ENCODE peak calls at places on chromosomes 13 and 19, in ten cellular contexts. E is stomach, R is GM23338, V is AG10803, G is spleen, N is transverse colon, S is fibroblast of lung, Z is AG04449, M is thoracic aorta, I is left ventricle myocardium inferior. Q is an unnamed sample.

GRCh38 chr19:2055871-2056809 is 5.1 kb upstream of the MKNK2 start:
- DNase-seq in I (peak; percentile 71), N (peak; percentile 74), V (peak; percentile 92), Z (no peak), E (no peak), M (no peak), G (peak; percentile 86), S (peak; percentile 87), R (peak; percentile 50), Q (peak; percentile 67)

GRCh38 chr13:44273991-44274810 is 99.4 kb upstream of the SERP2 start:
- DNase-seq in G (peak; percentile 79), E (no peak), V (peak; percentile 55), Z (no peak), M (no peak), S (peak; percentile 94), N (no peak), I (no peak), R (no peak), Q (peak; percentile 71)

GRCh38 chr19:17320435-17320834 is 11.1 kb downstream of the DDA1 start:
- DNase-seq in N (no peak), R (no peak), S (no peak), G (no peak), I (no peak), Z (no peak), E (no peak), V (no peak), M (no peak), Q (no peak)

GRCh38 chr19:1206733-1207301 is 1.2 kb downstream of the STK11 start:
- DNase-seq in E (no peak), G (peak; percentile 90), R (no peak), M (no peak), V (no peak), I (no peak), S (no peak), Z (no peak), N (peak; percentile 41), Q (no peak)

GRCh38 chr13:26412961-26413716 is 144.3 kb upstream of the WASF3 start:
- DNase-seq in N (no peak), G (no peak), R (no peak), E (no peak), Z (no peak), M (no peak), I (no peak), S (no peak), V (no peak), Q (no peak)

GRCh38 chr19:58581227-58582141 is 8.3 kb upstream of the MZF1 start:
- DNase-seq in R (peak; percentile 96), V (peak; percentile 92), Z (no peak), S (peak; percentile 90), N (peak; percentile 84), E (peak; percentile 89), I (peak; percentile 87), M (peak; percentile 45), G (peak; percentile 94), Q (peak; percentile 84)

GRCh38 chr19:18513868-18514267 is 8.0 kb downstream of the ELL start:
- DNase-seq in R (no peak), S (peak; percentile 21), Z (no peak), G (no peak), V (peak; percentile 46), N (no peak), I (peak; percentile 75), M (no peak), E (no peak), Q (no peak)

GRCh38 chr19:29098091-29098490 is 114.9 kb downstream of the UQCRFS1 start:
- DNase-seq in V (no peak), N (no peak), S (no peak), M (no peak), E (no peak), Z (no peak), I (no peak), G (no peak), R (no peak), Q (no peak)

GRCh38 chr19:9043524-9043923 is 33.3 kb upstream of the MUC16 start:
- DNase-seq in Z (no peak), G (no peak), N (no peak), V (no peak), R (no peak), S (no peak), I (no peak), M (no peak), E (no peak), Q (no peak)

GRCh38 chr13:60402022-60402421 is 5.0 kb downstream of the TDRD3 start:
- DNase-seq in M (no peak), V (no peak), E (no peak), I (no peak), G (no peak), S (no peak), R (no peak), N (no peak), Z (no peak), Q (no peak)

DNA sequence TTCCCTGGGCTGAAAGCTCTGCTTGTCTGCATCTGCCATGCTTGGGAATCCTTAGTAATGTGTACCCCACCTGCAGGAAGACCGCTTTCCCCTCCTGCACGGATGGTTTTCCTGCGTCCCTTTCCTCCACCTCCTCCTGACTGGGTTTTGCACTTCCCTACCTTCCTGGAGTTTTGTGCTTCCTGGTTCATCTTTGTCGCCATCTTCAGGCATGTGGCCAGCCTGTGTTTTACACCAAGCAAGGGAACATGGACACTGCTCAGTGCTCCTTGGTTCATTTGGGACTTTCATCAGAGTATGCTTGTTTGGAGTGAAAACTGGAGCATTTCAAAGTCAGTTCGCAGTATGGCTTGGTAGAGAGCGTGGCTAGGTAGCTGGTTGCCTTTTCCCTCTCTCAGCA is 30.7 kb downstream of the ERICH6B start:
- DNase-seq in M (no peak), E (no peak), I (no peak), G (no peak), S (no peak), Z (no peak), V (no peak), R (peak; percentile 43), N (no peak), Q (no peak)
- TF ChIP-seq CTCF in M (no peak), E (no peak), I (no peak), G (no peak), S (no peak), Z (no peak), V (no peak), R (peak; percentile 65), N (no peak), Q (peak; percentile 33)

GRCh38 chr13:34805347-34805746 is 136.7 kb upstream of the NBEA start:
- DNase-seq in S (no peak), V (no peak), G (no peak), E (no peak), Z (no peak), M (no peak), N (no peak), R (no peak), I (no peak), Q (no peak)
- H3K4me3 ChIP-seq in S (no peak overlapping the region), V (no peak overlapping the region), G (no peak overlapping the region), E (no peak overlapping the region), Z (no peak overlapping the region), M (no peak overlapping the region), N (no peak overlapping the region), R (no peak overlapping the region), I (no peak overlapping the region), Q (no peak overlapping the region)

DNA sequence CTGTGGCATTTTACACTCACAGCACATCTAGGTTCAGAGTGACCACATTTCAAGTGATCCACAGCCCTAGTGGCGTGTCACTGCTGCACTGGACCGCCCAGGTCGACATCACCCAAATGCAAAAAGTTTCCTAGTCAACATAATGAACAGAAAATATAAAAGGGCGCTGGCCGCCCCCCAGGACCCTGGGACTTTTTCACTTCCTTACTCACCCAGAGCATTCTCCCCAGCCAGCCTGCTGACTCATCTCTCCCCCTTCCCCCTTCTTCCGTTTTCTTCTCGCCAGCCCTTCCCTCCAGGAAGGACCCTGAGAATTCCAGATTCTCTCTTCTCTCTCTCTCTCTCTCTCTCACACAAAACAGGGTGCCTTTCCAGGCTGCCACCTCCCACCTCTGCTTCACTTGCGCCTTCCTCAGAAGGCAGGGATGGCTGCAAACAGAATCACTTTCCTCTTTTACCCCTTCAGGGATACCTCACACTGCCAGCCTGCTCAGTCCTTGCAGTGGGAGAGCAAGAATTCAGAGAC is 21.0 kb upstream of the GRWD1 start:
- DNase-seq in R (peak; percentile 45), S (peak; percentile 39), I (no peak), V (peak; percentile 38), G (no peak), Z (no peak), M (no peak), N (no peak), E (no peak), Q (peak; percentile 67)
- TF ChIP-seq CTCF in R (no peak), S (no peak), I (no peak), V (peak; percentile 7), G (no peak), Z (no peak), M (no peak), N (no peak), E (no peak), Q (no peak)

GRCh38 chr13:83295684-83296083 is 586.6 kb downstream of the SLITRK1 start:
- DNase-seq in Z (peak; percentile 5), R (no peak), E (no peak), M (no peak), G (no peak), N (no peak), S (peak; percentile 22), V (peak; percentile 16), I (no peak), Q (no peak)

GRCh38 chr13:83298636-83299035 is 583.6 kb downstream of the SLITRK1 start:
- DNase-seq in Z (no peak), I (no peak), E (no peak), M (no peak), S (no peak), R (no peak), G (no peak), N (no peak), V (no peak), Q (no peak)

DNA sequence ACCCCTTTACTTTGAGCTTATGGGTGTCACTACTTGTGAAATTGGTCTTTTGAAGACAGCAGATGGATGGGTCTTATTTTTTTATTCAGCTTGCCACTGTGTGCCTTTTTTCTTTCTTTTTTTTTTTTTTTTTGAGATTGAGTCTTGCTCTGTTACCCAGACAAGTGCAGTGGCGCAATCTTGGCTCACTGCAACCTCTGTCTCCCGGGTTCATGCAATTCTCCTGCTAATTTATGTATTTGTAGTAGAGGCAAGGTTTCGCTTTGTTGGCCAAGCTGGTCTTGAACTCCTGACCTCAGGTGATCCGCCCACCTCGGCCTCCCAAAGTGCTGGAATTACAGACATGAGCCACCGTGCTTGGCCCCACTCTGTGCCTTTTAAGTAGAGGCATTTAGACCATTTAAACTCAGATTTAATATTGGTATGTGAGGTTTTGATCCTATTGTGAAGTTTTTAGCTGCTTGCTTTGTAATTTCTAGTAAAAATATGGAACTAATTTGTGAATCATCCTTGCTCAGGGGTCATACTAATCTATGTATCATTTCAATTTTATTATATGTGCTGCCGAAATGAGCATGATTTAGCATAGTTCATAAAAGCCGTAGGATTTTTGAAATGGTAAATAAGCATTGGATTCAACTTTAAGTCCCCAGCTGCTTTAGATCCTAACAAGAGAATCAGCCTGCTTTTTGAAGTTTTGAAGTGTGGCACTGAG is 584.5 kb downstream of the SLITRK1 start:
- DNase-seq in M (no peak), S (peak; percentile 11), G (no peak), R (no peak), N (no peak), V (peak; percentile 41), Z (no peak), I (no peak), E (no peak), Q (no peak)
- H3K4me3 ChIP-seq in M (no peak overlapping the region), S (no peak overlapping the region), G (no peak overlapping the region), R (no peak overlapping the region), N (no peak overlapping the region), V (no peak overlapping the region), Z (no peak overlapping the region), I (no peak overlapping the region), E (no peak overlapping the region), Q (no peak overlapping the region)